ENCODE peak calls at places on chromosomes 12 and 14, in seven cellular contexts. O, H, B, L, Q, V and T are unnamed samples.
A peak's percentile ranks its signal among the peaks of the same experiment; 100 is the strongest.

GRCh38 chr12:39329015-39329414 is 113.9 kb downstream of the KIF21A start:
- DNase-seq in O (no peak), H (no peak), B (no peak), L (no peak), Q (no peak), V (no peak), T (no peak)

GRCh38 chr12:68483592-68484373 is 126.9 kb upstream of the RAP1B start:
- DNase-seq in O (no peak), H (no peak), B (peak; percentile 12), L (no peak), Q (no peak), V (no peak), T (no peak)

GRCh38 chr12:47360771-47361388 is 281.1 kb upstream of the AMIGO2 start:
- DNase-seq in O (peak; percentile 63), H (no peak), B (no peak), L (no peak), Q (no peak), V (no peak), T (no peak)

GRCh38 chr12:115478505-115478904 is 794.5 kb upstream of the TBX3 start:
- DNase-seq in O (no peak), H (no peak), B (no peak), L (no peak), Q (no peak), V (no peak), T (no peak)

GRCh38 chr14:68164723-68165122 is 345.1 kb downstream of the RAD51B start:
- DNase-seq in O (no peak), H (no peak), B (no peak), L (no peak), Q (no peak), V (no peak), T (no peak)

GRCh38 chr12:106633451-106633823 is 50.6 kb downstream of the RFX4 start:
- DNase-seq in O (no peak), H (no peak), B (peak; percentile 36), L (no peak), Q (no peak), V (no peak), T (no peak)

GRCh38 chr14:98028156-98028555 is 1231.0 kb downstream of the VRK1 start:
- DNase-seq in O (no peak), H (no peak), B (peak; percentile 95), L (no peak), Q (no peak), V (no peak), T (no peak)

GRCh38 chr12:645563-646071 is 17.6 kb downstream of the NINJ2 start:
- DNase-seq in O (no peak), H (peak; percentile 66), B (peak; percentile 50), L (no peak), Q (no peak), V (no peak), T (no peak)

GRCh38 chr14:105855893-105856675 is 329.7 kb downstream of the TMEM121 start:
- DNase-seq in O (peak; percentile 15), H (no peak), B (no peak), L (no peak), Q (peak; percentile 41), V (peak; percentile 11), T (no peak)

GRCh38 chr12:124681779-124682391 is 114.5 kb upstream of the NCOR2 start:
- DNase-seq in O (no peak), H (peak; percentile 77), B (peak; percentile 82), L (peak; percentile 85), Q (peak; percentile 90), V (peak; percentile 27), T (peak; percentile 84)

GRCh38 chr12:69810870-69811498 is 14.0 kb upstream of the MYRFL start:
- DNase-seq in O (no peak), H (no peak), B (no peak), L (no peak), Q (no peak), V (no peak), T (no peak)

GRCh38 chr14:22973217-22974032 is 8.9 kb downstream of the AJUBA start:
- DNase-seq in O (no peak), H (no peak), B (no peak), L (no peak), Q (peak; percentile 70), V (peak; percentile 70), T (peak; percentile 37)

GRCh38 chr12:68065687-68066086 is 76.4 kb downstream of the IFNG-AS1 start:
- DNase-seq in O (no peak), H (no peak), B (no peak), L (no peak), Q (no peak), V (no peak), T (no peak)

GRCh38 chr14:51534623-51535022 is 117.1 kb upstream of the FRMD6 start:
- DNase-seq in O (no peak), H (no peak), B (peak; percentile 51), L (no peak), Q (peak; percentile 98), V (no peak), T (no peak)